ENCODE peak calls at places on chromosomes 5 and 9, in eight cellular contexts. J, Q, I, Z, M, V, L and A are unnamed samples.

GRCh38 chr9:18343799-18344198 is 130.2 kb upstream of the ADAMTSL1 start:
- DNase-seq in I (no peak), V (no peak), M (no peak), Q (no peak), L (peak; percentile 65), J (peak; percentile 86), Z (peak; percentile 65), A (peak; percentile 40)

GRCh38 chr9:72185561-72185960 is 36.3 kb downstream of the GDA start:
- DNase-seq in V (no peak), L (no peak), Q (no peak), M (no peak), I (no peak), J (peak; percentile 3), Z (peak; percentile 1), A (no peak)

GRCh38 chr5:95660060-95660459 is 13.5 kb downstream of the RFESD start:
- DNase-seq in Z (no peak), J (no peak), V (no peak), L (no peak), M (no peak), I (no peak), Q (no peak), A (no peak)

GRCh38 chr9:135181336-135181735 is 93.9 kb downstream of the OLFM1 start:
- DNase-seq in Q (no peak), M (no peak), J (no peak), Z (no peak), I (no peak), V (no peak), L (no peak), A (no peak)

GRCh38 chr9:125749951-125750655 is 2.9 kb downstream of the PBX3 start:
- DNase-seq in M (no peak), Q (no peak), Z (no peak), I (no peak), L (peak; percentile 57), J (peak; percentile 32), V (no peak), A (no peak)

GRCh38 chr5:95022967-95023695 is 261.8 kb downstream of the MCTP1 start:
- DNase-seq in J (peak; percentile 53), V (no peak), Z (peak; percentile 12), Q (no peak), M (no peak), I (no peak), L (peak; percentile 15), A (peak; percentile 5)

GRCh38 chr5:51380603-51381207 is 2.5 kb upstream of the ISL1 start:
- DNase-seq in Q (no peak), L (no peak), I (peak; percentile 32), Z (peak; percentile 82), M (no peak), J (peak; percentile 47), V (no peak), A (peak; percentile 13)

GRCh38 chr9:93064392-93065124 is 6.1 kb downstream of the SUSD3 start:
- DNase-seq in M (peak; percentile 77), L (peak; percentile 52), I (peak; percentile 98), J (no peak), Z (no peak), V (peak; percentile 22), Q (peak; percentile 74), A (no peak)

GRCh38 chr5:79858097-79858723 is 132.9 kb downstream of the MTX3 start:
- DNase-seq in M (peak; percentile 77), J (peak; percentile 72), L (peak; percentile 38), I (peak; percentile 73), V (no peak), Z (peak; percentile 83), Q (peak; percentile 83), A (peak; percentile 60)

GRCh38 chr5:1265461-1266455 is 29.1 kb downstream of the TERT start:
- DNase-seq in Q (no peak), I (no peak), L (no peak), V (no peak), Z (no peak), M (no peak), J (no peak), A (no peak)

GRCh38 chr5:66945389-66946349 is 250.9 kb downstream of the CD180 start:
- DNase-seq in Z (peak; percentile 20), Q (no peak), J (peak; percentile 45), M (no peak), I (no peak), L (no peak), V (no peak), A (no peak)

GRCh38 chr5:120152472-120152871 is 311.6 kb upstream of the PRR16 start:
- DNase-seq in I (no peak), Z (peak; percentile 91), M (no peak), L (peak; percentile 92), J (peak; percentile 97), V (no peak), Q (no peak), A (peak; percentile 87)

GRCh38 chr5:53206562-53206961 is 97.0 kb upstream of the MOCS2 start:
- DNase-seq in J (no peak), L (no peak), Q (no peak), I (no peak), Z (no peak), V (no peak), M (no peak), A (no peak)

GRCh38 chr5:54742417-54742889 is 224.9 kb downstream of the SNX18 start:
- DNase-seq in V (no peak), Z (peak; percentile 68), Q (no peak), I (no peak), L (peak; percentile 84), M (peak; percentile 24), J (peak; percentile 69), A (no peak)

GRCh38 chr9:111833941-111834340 is 39.2 kb upstream of the SHOC1 start:
- DNase-seq in J (peak; percentile 78), Q (no peak), M (no peak), Z (peak; percentile 58), I (no peak), L (peak; percentile 60), V (no peak), A (peak; percentile 52)

GRCh38 chr9:95570646-95571045 is 53.9 kb upstream of the PTCH1 start:
- DNase-seq in J (peak; percentile 24), V (no peak), L (peak; percentile 70), I (no peak), M (no peak), Z (no peak), Q (no peak), A (peak; percentile 26)

GRCh38 chr5:72476721-72477120 is 30.5 kb downstream of the ZNF366 start:
- DNase-seq in L (no peak), M (no peak), V (no peak), J (no peak), I (no peak), Q (no peak), Z (no peak), A (no peak)

GRCh38 chr5:132219289-132219970 is 8.2 kb downstream of the P4HA2 start:
- DNase-seq in Q (no peak), Z (no peak), L (no peak), J (no peak), V (no peak), M (no peak), I (no peak), A (no peak)

GRCh38 chr5:61610262-61611024 is 278.4 kb downstream of the ZSWIM6 start:
- DNase-seq in M (no peak), J (no peak), I (no peak), Q (no peak), L (no peak), Z (no peak), V (no peak), A (no peak)

GRCh38 chr5:157612071-157612476 is 36.5 kb upstream of the ADAM19 start:
- DNase-seq in Q (no peak), L (peak; percentile 67), V (no peak), J (no peak), M (no peak), I (no peak), Z (no peak), A (no peak)

GRCh38 chr5:1212271-1212670 is 10.9 kb downstream of the SLC6A19 start:
- DNase-seq in L (no peak), I (no peak), Z (no peak), V (no peak), Q (peak; percentile 44), J (no peak), M (no peak), A (no peak)

DNA sequence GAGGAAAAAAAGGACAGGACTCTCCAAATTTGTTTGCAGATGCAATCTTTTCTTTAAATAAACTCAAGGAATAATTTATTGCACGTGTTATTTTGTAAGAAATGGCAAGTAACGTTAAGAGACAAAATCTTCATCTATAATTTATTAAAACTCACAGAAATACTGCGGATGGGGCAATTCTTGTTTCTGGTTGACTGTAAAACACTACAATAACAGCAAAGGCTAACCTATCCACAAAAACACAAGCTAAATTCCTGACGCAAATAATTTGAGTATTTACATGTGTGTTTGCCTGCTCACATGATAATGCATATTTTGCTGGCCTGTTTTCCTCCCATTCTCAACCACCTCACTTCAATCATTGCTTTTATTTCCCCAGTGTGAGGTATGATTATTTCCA is 619.4 kb downstream of the PDE4D start:
- DNase-seq in Q (no peak), L (no peak), I (no peak), Z (no peak), M (no peak), V (no peak), J (no peak), A (no peak)
- H3K4me3 ChIP-seq in Q (peak overlapping the region; percentile 52), L (no peak overlapping the region), I (no peak overlapping the region), Z (no peak overlapping the region), M (peak overlapping the region; percentile 50), V (peak overlapping the region; percentile 48), J (no peak overlapping the region), A (no peak overlapping the region)

DNA sequence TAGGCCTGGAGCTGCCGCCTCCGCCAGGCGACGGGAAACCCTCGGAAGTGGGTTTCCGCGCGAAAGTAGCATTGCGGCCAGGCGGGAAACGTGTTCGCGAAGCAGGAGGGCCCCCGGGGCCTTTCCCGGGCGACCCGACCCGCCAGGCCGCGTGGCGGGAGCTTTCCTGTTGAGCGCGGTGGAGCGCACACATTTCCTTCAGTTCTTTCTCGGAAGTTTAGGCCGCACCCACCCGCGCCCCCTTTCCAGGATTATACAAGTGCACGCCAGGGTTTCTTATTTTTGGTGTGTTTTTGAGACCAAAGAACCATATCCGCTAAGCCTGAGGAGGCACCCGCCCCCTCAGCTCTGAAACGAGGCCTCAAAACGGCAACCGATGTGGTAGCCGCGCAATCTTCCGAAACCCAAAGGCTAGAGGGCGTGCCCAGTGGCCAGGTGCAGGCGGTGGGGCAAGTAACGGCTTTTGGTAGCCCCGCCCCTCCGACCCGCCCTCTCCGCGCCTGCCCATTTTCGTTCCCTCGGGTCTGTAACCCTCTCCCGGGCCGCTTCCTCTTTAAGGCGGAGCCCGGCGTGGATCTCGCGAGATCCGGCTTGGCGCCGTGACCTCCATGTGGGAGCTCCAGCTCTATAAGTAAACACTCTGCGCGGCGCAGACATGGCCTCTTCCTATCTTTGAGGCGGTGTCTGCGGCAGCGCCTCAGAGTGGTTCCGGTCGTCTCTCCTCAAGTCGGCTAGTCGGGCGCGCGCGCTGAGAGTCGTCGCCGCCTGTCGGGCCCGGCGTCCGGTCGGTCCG is at the start of gene UHRF2:
- DNase-seq in J (peak; percentile 99), V (peak; percentile 95), M (peak; percentile 99), Z (peak; percentile 99), L (peak; percentile 96), Q (peak; percentile 100), I (peak; percentile 99), A (peak; percentile 97)
- TF ChIP-seq CTCF in J (no peak), V (no peak), M (no peak), Z (no peak), L (no peak), Q (no peak), I (no peak), A (no peak)

GRCh38 chr9:84668204-84669007 is 1.1 kb upstream of the NTRK2 start:
- DNase-seq in Q (peak; percentile 78), I (no peak), Z (peak; percentile 86), V (no peak), J (peak; percentile 58), M (peak; percentile 60), L (peak; percentile 59), A (peak; percentile 29)
- H3K4me3 ChIP-seq in Q (peak overlapping the region; percentile 56), I (no peak overlapping the region), Z (peak overlapping the region; percentile 50), V (peak overlapping the region; percentile 51), J (peak overlapping the region; percentile 46), M (peak overlapping the region; percentile 0), L (peak overlapping the region; percentile 43), A (peak overlapping the region; percentile 51)

GRCh38 chr9:107299437-107299836 is 16.4 kb downstream of the RAD23B start:
- DNase-seq in I (no peak), V (no peak), M (no peak), J (peak; percentile 27), Z (no peak), Q (no peak), L (no peak), A (no peak)
- TF ChIP-seq CTCF in I (peak; percentile 54), V (no peak), M (no peak), J (peak; percentile 21), Z (no peak), Q (peak; percentile 10), L (no peak), A (no peak)